ENCODE peak calls at places on chromosome 21, in six cellular contexts. R, A, N, C, X and P are unnamed samples.

GRCh38 chr21:44615881-44616590 is 4.2 kb downstream of the KRTAP10-8 start:
- DNase-seq in X (no peak), R (no peak), N (no peak), C (no peak), A (no peak), P (no peak)

GRCh38 chr21:35529141-35529863 is 480.2 kb upstream of the RUNX1 start:
- DNase-seq in X (no peak), A (peak; percentile 32), N (peak; percentile 71), R (no peak), C (no peak), P (peak; percentile 19)

GRCh38 chr21:43269981-43270670 is 101.3 kb downstream of the CRYAA start:
- DNase-seq in A (no peak), R (no peak), N (no peak), C (no peak), X (no peak), P (no peak)

GRCh38 chr21:19621837-19622496 is 1218.4 kb upstream of the TMPRSS15 start:
- DNase-seq in X (no peak), C (no peak), N (no peak), R (no peak), A (no peak), P (no peak)

GRCh38 chr21:45366931-45367401 is 38.0 kb upstream of the COL18A1 start:
- DNase-seq in A (peak; percentile 89), C (no peak), X (peak; percentile 99), N (peak; percentile 97), R (no peak), P (no peak)

GRCh38 chr21:32990666-32991065 is 35.1 kb upstream of the OLIG2 start:
- DNase-seq in A (no peak), X (no peak), N (no peak), R (no peak), C (no peak), P (no peak)

GRCh38 chr21:45227735-45228134 is 60.0 kb downstream of the POFUT2 start:
- DNase-seq in N (no peak), R (no peak), C (no peak), X (no peak), A (no peak), P (no peak)

GRCh38 chr21:20040768-20041167 is 957.4 kb upstream of the NCAM2 start:
- DNase-seq in A (no peak), N (no peak), X (no peak), C (no peak), R (no peak), P (peak; percentile 45)

GRCh38 chr21:35401476-35401875 is 352.4 kb upstream of the RUNX1 start:
- DNase-seq in X (peak; percentile 56), N (peak; percentile 37), C (no peak), R (no peak), A (peak; percentile 23), P (no peak)

GRCh38 chr21:45109831-45110492 is 35.6 kb downstream of the ADARB1 start:
- DNase-seq in X (peak; percentile 30), N (peak; percentile 30), A (peak; percentile 13), R (peak; percentile 14), C (no peak), P (peak; percentile 42)